ENCODE peak calls at places on chromosomes 5 and 9, in five cellular contexts. P, T, F, W and L are unnamed samples.

GRCh38 chr5:149641000-149641576 is 59.8 kb downstream of the ARHGEF37 start:
- DNase-seq in P (no peak), T (peak; percentile 73), F (no peak), W (no peak), L (peak; percentile 86)

GRCh38 chr5:180950291-180950949 is 38.2 kb upstream of the BTNL3 start:
- DNase-seq in P (no peak), T (no peak), F (no peak), W (no peak), L (no peak)

GRCh38 chr5:66197764-66198405 is 53.8 kb downstream of the SREK1 start:
- DNase-seq in P (no peak), T (no peak), F (no peak), W (no peak), L (no peak)

GRCh38 chr9:27377147-27377807 is 80.3 kb upstream of the EQTN start:
- DNase-seq in P (no peak), T (no peak), F (no peak), W (no peak), L (no peak)

GRCh38 chr9:136673088-136673969 is 10.6 kb downstream of the EGFL7 start:
- DNase-seq in P (no peak), T (no peak), F (no peak), W (no peak), L (no peak)

GRCh38 chr5:83644301-83644700 is 76.4 kb downstream of the HAPLN1 start:
- DNase-seq in P (no peak), T (no peak), F (no peak), W (no peak), L (no peak)

GRCh38 chr5:165161204-165161603 is 1655.8 kb downstream of the MAT2B start:
- DNase-seq in P (no peak), T (no peak), F (no peak), W (no peak), L (no peak)

GRCh38 chr5:71747182-71747581 is 28.1 kb downstream of the CARTPT start:
- DNase-seq in P (no peak), T (no peak), F (no peak), W (no peak), L (no peak)

GRCh38 chr5:61431923-61432620 is 100.0 kb downstream of the ZSWIM6 start:
- DNase-seq in P (no peak), T (no peak), F (no peak), W (no peak), L (no peak)

GRCh38 chr5:168753691-168754254 is 174.6 kb upstream of the PANK3 start:
- DNase-seq in P (no peak), T (peak; percentile 22), F (no peak), W (no peak), L (no peak)

GRCh38 chr9:132511191-132511999 is 71.0 kb upstream of the BARHL1 start:
- DNase-seq in P (no peak), T (no peak), F (no peak), W (no peak), L (no peak)

GRCh38 chr9:133251773-133252172 is 23.2 kb downstream of the ABO start:
- DNase-seq in P (no peak), T (no peak), F (no peak), W (no peak), L (no peak)

GRCh38 chr9:33025572-33026347 is 687 bp downstream of the DNAJA1 start:
- DNase-seq in P (peak; percentile 79), T (peak; percentile 67), F (peak; percentile 80), W (peak; percentile 58), L (peak; percentile 55)

GRCh38 chr5:69231281-69231680 is 3.4 kb upstream of the CDK7 start:
- DNase-seq in P (no peak), T (no peak), F (no peak), W (no peak), L (no peak)

GRCh38 chr5:148306446-148306845 is 5.8 kb upstream of the SPINK7 start:
- DNase-seq in P (no peak), T (no peak), F (no peak), W (no peak), L (no peak)

GRCh38 chr9:129938291-129938979 is 103.2 kb downstream of the USP20 start:
- DNase-seq in P (no peak), T (no peak), F (no peak), W (no peak), L (no peak)

GRCh38 chr5:136137497-136138220 is 5.0 kb downstream of the SMAD5 start:
- DNase-seq in P (no peak), T (no peak), F (no peak), W (no peak), L (no peak)

GRCh38 chr5:41213340-41213739 is at the start of gene C6:
- DNase-seq in P (no peak), T (no peak), F (no peak), W (no peak), L (no peak)

GRCh38 chr5:68740204-68740910 is 353.5 kb upstream of the SLC30A5 start:
- DNase-seq in P (no peak), T (no peak), F (no peak), W (no peak), L (no peak)

GRCh38 chr9:133560311-133560710 is 25.8 kb downstream of the ADAMTSL2 start:
- DNase-seq in P (no peak), T (no peak), F (no peak), W (no peak), L (peak; percentile 68)

GRCh38 chr5:136016945-136017530 is 11.8 kb upstream of the TGFBI start:
- DNase-seq in P (no peak), T (no peak), F (no peak), W (no peak), L (no peak)

GRCh38 chr5:96855041-96855872 is 21.0 kb upstream of the ERAP2 start:
- DNase-seq in P (no peak), T (no peak), F (no peak), W (no peak), L (no peak)

GRCh38 chr5:35963381-35963843 is 25.0 kb upstream of the CAPSL start:
- DNase-seq in P (no peak), T (no peak), F (peak; percentile 26), W (no peak), L (no peak)

GRCh38 chr9:38048319-38048969 is 20.6 kb downstream of the SHB start:
- DNase-seq in P (no peak), T (no peak), F (no peak), W (no peak), L (no peak)